ENCODE peak calls at places on chromosomes 6 and 20, in seven cellular contexts. One of them, this sample, is unnamed.

GRCh38 chr6:120826253-120826652 is 508.0 kb downstream of the TBC1D32 start:
- DNase-seq in T-helper 2 cell: no peak
- DNase-seq in anterior cingulate cortex: no peak
- DNase-seq in stimulated activated CD4-positive, alpha-beta T cell treated with anti-CD3 and anti-CD28 coated beads, Interleukin-15, amount 100 ng/mL, for 24 hours: peak
- DNase-seq in sigmoid colon: no peak
- DNase-seq in posterior cingulate gyrus: no peak
- DNase-seq in RCC 7860: no peak
- DNase-seq in this sample: no peak

GRCh38 chr6:32967151-32968091 is 973 bp upstream of the BRD2 start:
- DNase-seq in T-helper 2 cell: no peak
- DNase-seq in anterior cingulate cortex: peak
- DNase-seq in stimulated activated CD4-positive, alpha-beta T cell treated with anti-CD3 and anti-CD28 coated beads, Interleukin-15, amount 100 ng/mL, for 24 hours: no peak
- DNase-seq in sigmoid colon: no peak
- DNase-seq in posterior cingulate gyrus: no peak
- DNase-seq in RCC 7860: peak
- DNase-seq in this sample: peak

GRCh38 chr20:33843854-33844253 is 32.7 kb downstream of the CHMP4B start:
- DNase-seq in T-helper 2 cell: no peak
- DNase-seq in anterior cingulate cortex: no peak
- DNase-seq in stimulated activated CD4-positive, alpha-beta T cell treated with anti-CD3 and anti-CD28 coated beads, Interleukin-15, amount 100 ng/mL, for 24 hours: peak
- DNase-seq in sigmoid colon: peak
- DNase-seq in posterior cingulate gyrus: no peak
- DNase-seq in RCC 7860: no peak
- DNase-seq in this sample: no peak

GRCh38 chr6:5968817-5969726 is 37.7 kb downstream of the NRN1 start:
- DNase-seq in T-helper 2 cell: no peak
- DNase-seq in anterior cingulate cortex: no peak
- DNase-seq in stimulated activated CD4-positive, alpha-beta T cell treated with anti-CD3 and anti-CD28 coated beads, Interleukin-15, amount 100 ng/mL, for 24 hours: no peak
- DNase-seq in sigmoid colon: no peak
- DNase-seq in posterior cingulate gyrus: no peak
- DNase-seq in RCC 7860: peak
- DNase-seq in this sample: peak

GRCh38 chr6:114220241-114220640 is 122.6 kb downstream of the HS3ST5 start:
- DNase-seq in T-helper 2 cell: no peak
- DNase-seq in anterior cingulate cortex: no peak
- DNase-seq in stimulated activated CD4-positive, alpha-beta T cell treated with anti-CD3 and anti-CD28 coated beads, Interleukin-15, amount 100 ng/mL, for 24 hours: no peak
- DNase-seq in sigmoid colon: no peak
- DNase-seq in posterior cingulate gyrus: no peak
- DNase-seq in RCC 7860: no peak
- DNase-seq in this sample: no peak

GRCh38 chr20:1155342-1155741 is 29.4 kb downstream of the TMEM74B start:
- DNase-seq in T-helper 2 cell: no peak
- DNase-seq in anterior cingulate cortex: no peak
- DNase-seq in stimulated activated CD4-positive, alpha-beta T cell treated with anti-CD3 and anti-CD28 coated beads, Interleukin-15, amount 100 ng/mL, for 24 hours: no peak
- DNase-seq in sigmoid colon: no peak
- DNase-seq in posterior cingulate gyrus: no peak
- DNase-seq in RCC 7860: no peak
- DNase-seq in this sample: no peak

GRCh38 chr20:51362254-51362653 is 180.3 kb downstream of the NFATC2 start:
- DNase-seq in T-helper 2 cell: no peak
- DNase-seq in anterior cingulate cortex: no peak
- DNase-seq in stimulated activated CD4-positive, alpha-beta T cell treated with anti-CD3 and anti-CD28 coated beads, Interleukin-15, amount 100 ng/mL, for 24 hours: no peak
- DNase-seq in sigmoid colon: no peak
- DNase-seq in posterior cingulate gyrus: no peak
- DNase-seq in RCC 7860: no peak
- DNase-seq in this sample: no peak

GRCh38 chr6:23245559-23245958 is 676.2 kb downstream of the HDGFL1 start:
- DNase-seq in T-helper 2 cell: no peak
- DNase-seq in anterior cingulate cortex: no peak
- DNase-seq in stimulated activated CD4-positive, alpha-beta T cell treated with anti-CD3 and anti-CD28 coated beads, Interleukin-15, amount 100 ng/mL, for 24 hours: no peak
- DNase-seq in sigmoid colon: no peak
- DNase-seq in posterior cingulate gyrus: no peak
- DNase-seq in RCC 7860: no peak
- DNase-seq in this sample: no peak

GRCh38 chr6:134466751-134467525 is 149.0 kb upstream of the SGK1 start:
- DNase-seq in T-helper 2 cell: no peak
- DNase-seq in anterior cingulate cortex: no peak
- DNase-seq in stimulated activated CD4-positive, alpha-beta T cell treated with anti-CD3 and anti-CD28 coated beads, Interleukin-15, amount 100 ng/mL, for 24 hours: no peak
- DNase-seq in sigmoid colon: no peak
- DNase-seq in posterior cingulate gyrus: no peak
- DNase-seq in RCC 7860: no peak
- DNase-seq in this sample: no peak

GRCh38 chr20:37534401-37535157 is 6.9 kb upstream of the BLCAP start:
- DNase-seq in T-helper 2 cell: no peak
- DNase-seq in anterior cingulate cortex: peak
- DNase-seq in stimulated activated CD4-positive, alpha-beta T cell treated with anti-CD3 and anti-CD28 coated beads, Interleukin-15, amount 100 ng/mL, for 24 hours: peak
- DNase-seq in sigmoid colon: no peak
- DNase-seq in posterior cingulate gyrus: no peak
- DNase-seq in RCC 7860: peak
- DNase-seq in this sample: peak

GRCh38 chr6:2810092-2810671 is 31.5 kb downstream of the SERPINB1 start:
- DNase-seq in T-helper 2 cell: no peak
- DNase-seq in anterior cingulate cortex: no peak
- DNase-seq in stimulated activated CD4-positive, alpha-beta T cell treated with anti-CD3 and anti-CD28 coated beads, Interleukin-15, amount 100 ng/mL, for 24 hours: no peak
- DNase-seq in sigmoid colon: no peak
- DNase-seq in posterior cingulate gyrus: no peak
- DNase-seq in RCC 7860: no peak
- DNase-seq in this sample: no peak

GRCh38 chr6:157760589-157761330 is 62.3 kb upstream of the SNX9 start:
- DNase-seq in T-helper 2 cell: peak
- DNase-seq in anterior cingulate cortex: no peak
- DNase-seq in stimulated activated CD4-positive, alpha-beta T cell treated with anti-CD3 and anti-CD28 coated beads, Interleukin-15, amount 100 ng/mL, for 24 hours: no peak
- DNase-seq in sigmoid colon: no peak
- DNase-seq in posterior cingulate gyrus: no peak
- DNase-seq in RCC 7860: peak
- DNase-seq in this sample: no peak

GRCh38 chr6:97059473-97059872 is 134.9 kb downstream of the KLHL32 start:
- DNase-seq in T-helper 2 cell: no peak
- DNase-seq in anterior cingulate cortex: no peak
- DNase-seq in stimulated activated CD4-positive, alpha-beta T cell treated with anti-CD3 and anti-CD28 coated beads, Interleukin-15, amount 100 ng/mL, for 24 hours: no peak
- DNase-seq in sigmoid colon: no peak
- DNase-seq in posterior cingulate gyrus: no peak
- DNase-seq in RCC 7860: peak
- DNase-seq in this sample: peak

GRCh38 chr6:126030045-126030444 is 43.7 kb downstream of the TRMT11 start:
- DNase-seq in T-helper 2 cell: no peak
- DNase-seq in anterior cingulate cortex: no peak
- DNase-seq in stimulated activated CD4-positive, alpha-beta T cell treated with anti-CD3 and anti-CD28 coated beads, Interleukin-15, amount 100 ng/mL, for 24 hours: no peak
- DNase-seq in sigmoid colon: no peak
- DNase-seq in posterior cingulate gyrus: no peak
- DNase-seq in RCC 7860: no peak
- DNase-seq in this sample: no peak

GRCh38 chr6:146598785-146599405 is at the start of gene ADGB:
- DNase-seq in T-helper 2 cell: no peak
- DNase-seq in anterior cingulate cortex: no peak
- DNase-seq in stimulated activated CD4-positive, alpha-beta T cell treated with anti-CD3 and anti-CD28 coated beads, Interleukin-15, amount 100 ng/mL, for 24 hours: peak
- DNase-seq in sigmoid colon: no peak
- DNase-seq in posterior cingulate gyrus: peak
- DNase-seq in RCC 7860: no peak
- DNase-seq in this sample: peak

GRCh38 chr6:138477913-138478539 is 21.3 kb downstream of the NHSL1 start:
- DNase-seq in T-helper 2 cell: no peak
- DNase-seq in anterior cingulate cortex: no peak
- DNase-seq in stimulated activated CD4-positive, alpha-beta T cell treated with anti-CD3 and anti-CD28 coated beads, Interleukin-15, amount 100 ng/mL, for 24 hours: no peak
- DNase-seq in sigmoid colon: no peak
- DNase-seq in posterior cingulate gyrus: no peak
- DNase-seq in RCC 7860: no peak
- DNase-seq in this sample: no peak

GRCh38 chr6:156879235-156879995 is 102.2 kb downstream of the ARID1B start:
- DNase-seq in T-helper 2 cell: no peak
- DNase-seq in anterior cingulate cortex: no peak
- DNase-seq in stimulated activated CD4-positive, alpha-beta T cell treated with anti-CD3 and anti-CD28 coated beads, Interleukin-15, amount 100 ng/mL, for 24 hours: no peak
- DNase-seq in sigmoid colon: no peak
- DNase-seq in posterior cingulate gyrus: no peak
- DNase-seq in RCC 7860: no peak
- DNase-seq in this sample: no peak

GRCh38 chr6:36136551-36136950 is 6.2 kb downstream of the MAPK13 start:
- DNase-seq in T-helper 2 cell: no peak
- DNase-seq in anterior cingulate cortex: no peak
- DNase-seq in stimulated activated CD4-positive, alpha-beta T cell treated with anti-CD3 and anti-CD28 coated beads, Interleukin-15, amount 100 ng/mL, for 24 hours: no peak
- DNase-seq in sigmoid colon: no peak
- DNase-seq in posterior cingulate gyrus: no peak
- DNase-seq in RCC 7860: no peak
- DNase-seq in this sample: no peak

GRCh38 chr6:125481056-125481455 is 179.3 kb upstream of the HDDC2 start:
- DNase-seq in T-helper 2 cell: no peak
- DNase-seq in anterior cingulate cortex: no peak
- DNase-seq in stimulated activated CD4-positive, alpha-beta T cell treated with anti-CD3 and anti-CD28 coated beads, Interleukin-15, amount 100 ng/mL, for 24 hours: no peak
- DNase-seq in sigmoid colon: no peak
- DNase-seq in posterior cingulate gyrus: no peak
- DNase-seq in RCC 7860: no peak
- DNase-seq in this sample: no peak

GRCh38 chr6:22250486-22250885 is 46.4 kb downstream of the PRL start:
- DNase-seq in T-helper 2 cell: no peak
- DNase-seq in anterior cingulate cortex: no peak
- DNase-seq in stimulated activated CD4-positive, alpha-beta T cell treated with anti-CD3 and anti-CD28 coated beads, Interleukin-15, amount 100 ng/mL, for 24 hours: no peak
- DNase-seq in sigmoid colon: no peak
- DNase-seq in posterior cingulate gyrus: no peak
- DNase-seq in RCC 7860: peak
- DNase-seq in this sample: no peak